ENCODE peak calls at places on chromosomes 6 and 20, in six cellular contexts. One of them, this sample, is unnamed.

GRCh38 chr6:168372871-168373270 is 53.3 kb upstream of the DACT2 start:
- DNase-seq in fibroblast of the aortic adventitia: no peak
- DNase-seq in cardiac fibroblast: no peak
- DNase-seq in PC-9: no peak
- DNase-seq in adrenal gland: no peak
- DNase-seq in foreskin fibroblast: no peak
- DNase-seq in this sample: no peak

GRCh38 chr20:54194724-54195438 is 13.0 kb upstream of the PFDN4 start:
- DNase-seq in fibroblast of the aortic adventitia: no peak
- DNase-seq in cardiac fibroblast: peak; percentile 51
- DNase-seq in PC-9: no peak
- DNase-seq in adrenal gland: no peak
- DNase-seq in foreskin fibroblast: peak; percentile 73
- DNase-seq in this sample: no peak

GRCh38 chr6:82511546-82511945 is 147.9 kb downstream of the TPBG start:
- DNase-seq in fibroblast of the aortic adventitia: no peak
- DNase-seq in cardiac fibroblast: no peak
- DNase-seq in PC-9: no peak
- DNase-seq in adrenal gland: no peak
- DNase-seq in foreskin fibroblast: no peak
- DNase-seq in this sample: no peak

GRCh38 chr20:44026932-44027685 is 112.5 kb downstream of the TOX2 start:
- DNase-seq in fibroblast of the aortic adventitia: no peak
- DNase-seq in cardiac fibroblast: no peak
- DNase-seq in PC-9: no peak
- DNase-seq in adrenal gland: no peak
- DNase-seq in foreskin fibroblast: peak; percentile 69
- DNase-seq in this sample: no peak

GRCh38 chr20:47353697-47354387 is 2.7 kb downstream of the ZMYND8 start:
- DNase-seq in fibroblast of the aortic adventitia: peak; percentile 68
- DNase-seq in cardiac fibroblast: no peak
- DNase-seq in PC-9: no peak
- DNase-seq in adrenal gland: no peak
- DNase-seq in foreskin fibroblast: no peak
- DNase-seq in this sample: no peak

GRCh38 chr20:25461766-25462165 is 54.3 kb downstream of the GINS1 start:
- DNase-seq in fibroblast of the aortic adventitia: no peak
- DNase-seq in cardiac fibroblast: no peak
- DNase-seq in PC-9: no peak
- DNase-seq in adrenal gland: no peak
- DNase-seq in foreskin fibroblast: no peak
- DNase-seq in this sample: no peak

GRCh38 chr6:78593898-78594666 is 273.3 kb upstream of the IRAK1BP1 start:
- DNase-seq in fibroblast of the aortic adventitia: no peak
- DNase-seq in cardiac fibroblast: no peak
- DNase-seq in PC-9: no peak
- DNase-seq in adrenal gland: no peak
- DNase-seq in foreskin fibroblast: peak; percentile 21
- DNase-seq in this sample: no peak

GRCh38 chr20:32544260-32544722 is 40.8 kb downstream of the NOL4L start:
- DNase-seq in fibroblast of the aortic adventitia: no peak
- DNase-seq in cardiac fibroblast: no peak
- DNase-seq in PC-9: no peak
- DNase-seq in adrenal gland: no peak
- DNase-seq in foreskin fibroblast: no peak
- DNase-seq in this sample: no peak

GRCh38 chr20:63081831-63082230 is 75.1 kb upstream of the BHLHE23 start:
- DNase-seq in fibroblast of the aortic adventitia: no peak
- DNase-seq in cardiac fibroblast: no peak
- DNase-seq in PC-9: no peak
- DNase-seq in adrenal gland: no peak
- DNase-seq in foreskin fibroblast: no peak
- DNase-seq in this sample: no peak

GRCh38 chr6:14792118-14792955 is 453.5 kb upstream of the JARID2 start:
- DNase-seq in fibroblast of the aortic adventitia: no peak
- DNase-seq in cardiac fibroblast: no peak
- DNase-seq in PC-9: no peak
- DNase-seq in adrenal gland: no peak
- DNase-seq in foreskin fibroblast: peak; percentile 72
- DNase-seq in this sample: peak; percentile 94

GRCh38 chr6:108957221-108957620 is 109.0 kb downstream of the ARMC2 start:
- DNase-seq in fibroblast of the aortic adventitia: no peak
- DNase-seq in cardiac fibroblast: no peak
- DNase-seq in PC-9: no peak
- DNase-seq in adrenal gland: peak; percentile 35
- DNase-seq in foreskin fibroblast: no peak
- DNase-seq in this sample: no peak

GRCh38 chr6:92748131-92748530 is 671.2 kb downstream of the EPHA7 start:
- DNase-seq in fibroblast of the aortic adventitia: no peak
- DNase-seq in cardiac fibroblast: no peak
- DNase-seq in PC-9: no peak
- DNase-seq in adrenal gland: no peak
- DNase-seq in foreskin fibroblast: no peak
- DNase-seq in this sample: no peak

GRCh38 chr20:57748601-57749130 is 38.9 kb upstream of the PMEPA1 start:
- DNase-seq in fibroblast of the aortic adventitia: peak; percentile 70
- DNase-seq in cardiac fibroblast: peak; percentile 66
- DNase-seq in PC-9: peak; percentile 94
- DNase-seq in adrenal gland: peak; percentile 88
- DNase-seq in foreskin fibroblast: peak; percentile 74
- DNase-seq in this sample: peak; percentile 30

GRCh38 chr6:149190228-149190831 is 127.2 kb upstream of the TAB2 start:
- DNase-seq in fibroblast of the aortic adventitia: peak; percentile 9
- DNase-seq in cardiac fibroblast: peak; percentile 49
- DNase-seq in PC-9: no peak
- DNase-seq in adrenal gland: peak; percentile 67
- DNase-seq in foreskin fibroblast: no peak
- DNase-seq in this sample: no peak

GRCh38 chr6:76422814-76423213 is 350.4 kb upstream of the IMPG1 start:
- DNase-seq in fibroblast of the aortic adventitia: no peak
- DNase-seq in cardiac fibroblast: no peak
- DNase-seq in PC-9: no peak
- DNase-seq in adrenal gland: no peak
- DNase-seq in foreskin fibroblast: no peak
- DNase-seq in this sample: no peak

GRCh38 chr6:11288065-11288464 is 55.6 kb upstream of the NEDD9 start:
- DNase-seq in fibroblast of the aortic adventitia: no peak
- DNase-seq in cardiac fibroblast: no peak
- DNase-seq in PC-9: no peak
- DNase-seq in adrenal gland: no peak
- DNase-seq in foreskin fibroblast: no peak
- DNase-seq in this sample: no peak

GRCh38 chr6:73579851-73580246 is 59.0 kb upstream of the EEF1A1 start:
- DNase-seq in fibroblast of the aortic adventitia: peak; percentile 98
- DNase-seq in cardiac fibroblast: peak; percentile 93
- DNase-seq in PC-9: peak; percentile 71
- DNase-seq in adrenal gland: peak; percentile 83
- DNase-seq in foreskin fibroblast: peak; percentile 95
- DNase-seq in this sample: peak; percentile 63

GRCh38 chr6:19864285-19864684 is 27.1 kb downstream of the ID4 start:
- DNase-seq in fibroblast of the aortic adventitia: no peak
- DNase-seq in cardiac fibroblast: no peak
- DNase-seq in PC-9: no peak
- DNase-seq in adrenal gland: no peak
- DNase-seq in foreskin fibroblast: no peak
- DNase-seq in this sample: no peak

DNA sequence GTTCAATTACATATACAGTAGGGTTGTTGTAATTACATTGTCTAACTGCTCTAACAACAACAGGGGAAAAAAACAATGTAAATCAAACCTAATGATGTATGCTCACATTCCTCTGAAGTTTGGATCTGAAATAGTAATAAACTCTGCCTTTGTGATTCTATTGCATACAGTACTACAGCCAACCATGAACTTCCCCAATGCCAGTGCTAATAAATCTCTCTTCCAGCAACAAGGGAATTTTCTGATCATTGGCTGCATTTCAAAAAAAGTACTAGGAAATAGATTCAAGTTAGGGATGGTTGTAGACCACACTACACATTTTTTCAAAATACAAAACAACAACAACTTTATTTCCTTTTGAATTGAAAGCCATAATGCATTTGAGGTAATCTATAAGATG is 34.7 kb downstream of the COL12A1 start:
- DNase-seq in fibroblast of the aortic adventitia: peak; percentile 25
- DNase-seq in cardiac fibroblast: no peak
- DNase-seq in PC-9: no peak
- DNase-seq in adrenal gland: no peak
- DNase-seq in foreskin fibroblast: no peak
- DNase-seq in this sample: no peak
- H3K4me3 ChIP-seq in fibroblast of the aortic adventitia: no peak overlapping the region
- H3K4me3 ChIP-seq in cardiac fibroblast: no peak overlapping the region
- H3K4me3 ChIP-seq in PC-9: no peak overlapping the region
- H3K4me3 ChIP-seq in adrenal gland: no peak overlapping the region
- H3K4me3 ChIP-seq in foreskin fibroblast: no peak overlapping the region
- H3K4me3 ChIP-seq in this sample: no peak overlapping the region

GRCh38 chr20:10381477-10381876 is 52.5 kb downstream of the MKKS start:
- DNase-seq in fibroblast of the aortic adventitia: peak; percentile 9
- DNase-seq in cardiac fibroblast: peak; percentile 27
- DNase-seq in PC-9: no peak
- DNase-seq in adrenal gland: no peak
- DNase-seq in foreskin fibroblast: peak; percentile 17
- DNase-seq in this sample: no peak
- TF ChIP-seq CTCF in fibroblast of the aortic adventitia: no peak
- TF ChIP-seq CTCF in cardiac fibroblast: no peak
- TF ChIP-seq CTCF in PC-9: no peak
- TF ChIP-seq CTCF in adrenal gland: no peak
- TF ChIP-seq CTCF in foreskin fibroblast: no peak
- TF ChIP-seq CTCF in this sample: no peak

GRCh38 chr6:41469951-41470340 is 76.2 kb upstream of the FOXP4 start:
- DNase-seq in fibroblast of the aortic adventitia: no peak
- DNase-seq in cardiac fibroblast: no peak
- DNase-seq in PC-9: peak; percentile 26
- DNase-seq in adrenal gland: no peak
- DNase-seq in foreskin fibroblast: no peak
- DNase-seq in this sample: no peak
- H3K4me3 ChIP-seq in fibroblast of the aortic adventitia: no peak overlapping the region
- H3K4me3 ChIP-seq in cardiac fibroblast: no peak overlapping the region
- H3K4me3 ChIP-seq in PC-9: no peak overlapping the region
- H3K4me3 ChIP-seq in adrenal gland: no peak overlapping the region
- H3K4me3 ChIP-seq in foreskin fibroblast: no peak overlapping the region
- H3K4me3 ChIP-seq in this sample: no peak overlapping the region

GRCh38 chr6:31811645-31812044 is 3.4 kb downstream of the HSPA1L start:
- DNase-seq in fibroblast of the aortic adventitia: no peak
- DNase-seq in cardiac fibroblast: no peak
- DNase-seq in PC-9: no peak
- DNase-seq in adrenal gland: no peak
- DNase-seq in foreskin fibroblast: no peak
- DNase-seq in this sample: no peak

GRCh38 chr6:31813463-31813849 is 1.6 kb downstream of the HSPA1L start:
- DNase-seq in fibroblast of the aortic adventitia: no peak
- DNase-seq in cardiac fibroblast: no peak
- DNase-seq in PC-9: no peak
- DNase-seq in adrenal gland: no peak
- DNase-seq in foreskin fibroblast: no peak
- DNase-seq in this sample: no peak

GRCh38 chr6:31820051-31820389 is 4.7 kb downstream of the HSPA1A start:
- DNase-seq in fibroblast of the aortic adventitia: no peak
- DNase-seq in cardiac fibroblast: no peak
- DNase-seq in PC-9: no peak
- DNase-seq in adrenal gland: no peak
- DNase-seq in foreskin fibroblast: no peak
- DNase-seq in this sample: no peak

GRCh38 chr6:31814677-31815024 is 432 bp downstream of the HSPA1L start:
- DNase-seq in fibroblast of the aortic adventitia: peak; percentile 99
- DNase-seq in cardiac fibroblast: peak; percentile 98
- DNase-seq in PC-9: peak; percentile 94
- DNase-seq in adrenal gland: peak; percentile 98
- DNase-seq in foreskin fibroblast: peak; percentile 99
- DNase-seq in this sample: peak; percentile 98

GRCh38 chr6:31815025-31815838 is at the start of the genes HSPA1A and HSPA1L:
- DNase-seq in fibroblast of the aortic adventitia: peak; percentile 96
- DNase-seq in cardiac fibroblast: peak; percentile 96
- DNase-seq in PC-9: peak; percentile 97
- DNase-seq in adrenal gland: peak; percentile 98
- DNase-seq in foreskin fibroblast: peak; percentile 98
- DNase-seq in this sample: peak; percentile 89
- TF ChIP-seq CTCF in fibroblast of the aortic adventitia: no peak
- TF ChIP-seq CTCF in cardiac fibroblast: no peak
- TF ChIP-seq CTCF in PC-9: no peak
- TF ChIP-seq CTCF in adrenal gland: no peak
- TF ChIP-seq CTCF in foreskin fibroblast: no peak
- TF ChIP-seq CTCF in this sample: no peak

GRCh38 chr20:11918280-11918952 is 723 bp downstream of the BTBD3 start:
- DNase-seq in fibroblast of the aortic adventitia: peak; percentile 24
- DNase-seq in cardiac fibroblast: peak; percentile 5
- DNase-seq in PC-9: no peak
- DNase-seq in adrenal gland: no peak
- DNase-seq in foreskin fibroblast: no peak
- DNase-seq in this sample: no peak
- H3K4me3 ChIP-seq in fibroblast of the aortic adventitia: peak overlapping the region; percentile 52
- H3K4me3 ChIP-seq in cardiac fibroblast: peak overlapping the region; percentile 39
- H3K4me3 ChIP-seq in PC-9: no peak overlapping the region
- H3K4me3 ChIP-seq in adrenal gland: peak overlapping the region; percentile 18
- H3K4me3 ChIP-seq in foreskin fibroblast: peak overlapping the region; percentile 29
- H3K4me3 ChIP-seq in this sample: peak overlapping the region; percentile 1

GRCh38 chr6:16904957-16905356 is 143.7 kb upstream of the ATXN1 start:
- DNase-seq in fibroblast of the aortic adventitia: no peak
- DNase-seq in cardiac fibroblast: no peak
- DNase-seq in PC-9: no peak
- DNase-seq in adrenal gland: no peak
- DNase-seq in foreskin fibroblast: no peak
- DNase-seq in this sample: no peak

GRCh38 chr6:16903470-16903869 is 142.2 kb upstream of the ATXN1 start:
- DNase-seq in fibroblast of the aortic adventitia: peak; percentile 30
- DNase-seq in cardiac fibroblast: peak; percentile 49
- DNase-seq in PC-9: no peak
- DNase-seq in adrenal gland: no peak
- DNase-seq in foreskin fibroblast: peak; percentile 49
- DNase-seq in this sample: no peak

GRCh38 chr6:16902520-16902919 is 141.3 kb upstream of the ATXN1 start:
- DNase-seq in fibroblast of the aortic adventitia: no peak
- DNase-seq in cardiac fibroblast: no peak
- DNase-seq in PC-9: no peak
- DNase-seq in adrenal gland: no peak
- DNase-seq in foreskin fibroblast: no peak
- DNase-seq in this sample: no peak

GRCh38 chr6:16898640-16899428 is 137.6 kb upstream of the ATXN1 start:
- DNase-seq in fibroblast of the aortic adventitia: no peak
- DNase-seq in cardiac fibroblast: no peak
- DNase-seq in PC-9: no peak
- DNase-seq in adrenal gland: peak; percentile 59
- DNase-seq in foreskin fibroblast: no peak
- DNase-seq in this sample: no peak

DNA sequence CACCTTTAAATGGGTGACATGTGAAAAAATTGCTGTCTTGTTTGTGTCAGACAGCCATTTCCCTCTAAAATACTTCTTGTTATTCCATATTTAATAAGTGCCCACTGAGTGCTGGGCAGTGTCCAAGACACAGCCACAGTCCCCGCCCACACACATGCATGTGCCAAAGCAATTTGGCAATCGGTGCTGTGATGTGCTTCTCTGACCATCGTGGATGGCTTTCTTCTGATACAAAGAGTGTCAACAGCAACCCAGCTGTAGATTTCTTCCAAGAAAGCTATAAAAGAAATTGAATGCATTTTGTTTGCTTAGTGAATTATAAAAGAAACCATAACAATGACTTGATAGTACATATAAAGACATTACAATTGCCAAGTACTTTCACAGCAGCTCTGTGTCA is 140.5 kb upstream of the ATXN1 start:
- DNase-seq in fibroblast of the aortic adventitia: peak; percentile 74
- DNase-seq in cardiac fibroblast: peak; percentile 69
- DNase-seq in PC-9: no peak
- DNase-seq in adrenal gland: peak; percentile 82
- DNase-seq in foreskin fibroblast: peak; percentile 88
- DNase-seq in this sample: no peak
- TF ChIP-seq CTCF in fibroblast of the aortic adventitia: no peak
- TF ChIP-seq CTCF in cardiac fibroblast: no peak
- TF ChIP-seq CTCF in PC-9: no peak
- TF ChIP-seq CTCF in adrenal gland: no peak
- TF ChIP-seq CTCF in foreskin fibroblast: no peak
- TF ChIP-seq CTCF in this sample: no peak

GRCh38 chr6:110877569-110877968 is 3.0 kb downstream of the AMD1 start:
- DNase-seq in fibroblast of the aortic adventitia: no peak
- DNase-seq in cardiac fibroblast: no peak
- DNase-seq in PC-9: no peak
- DNase-seq in adrenal gland: no peak
- DNase-seq in foreskin fibroblast: no peak
- DNase-seq in this sample: no peak
- H3K4me3 ChIP-seq in fibroblast of the aortic adventitia: peak overlapping the region; percentile 85
- H3K4me3 ChIP-seq in cardiac fibroblast: peak overlapping the region; percentile 94
- H3K4me3 ChIP-seq in PC-9: peak overlapping the region; percentile 90
- H3K4me3 ChIP-seq in adrenal gland: no peak overlapping the region
- H3K4me3 ChIP-seq in foreskin fibroblast: peak overlapping the region; percentile 91
- H3K4me3 ChIP-seq in this sample: peak overlapping the region; percentile 79

This sample was measured in HFF-Myc.